ENCODE peak calls at places on chromosomes 3 and 15, in seven cellular contexts. X, R, T, E, G, B and S are unnamed samples.

GRCh38 chr15:60328852-60329443 is 68.8 kb downstream of the ANXA2 start:
- DNase-seq in X (peak; percentile 43), R (peak; percentile 37), T (no peak), E (no peak), G (no peak), B (peak; percentile 53), S (no peak)

GRCh38 chr3:170493712-170494182 is 75.1 kb downstream of the CLDN11 start:
- DNase-seq in X (no peak), R (peak; percentile 82), T (no peak), E (no peak), G (peak; percentile 85), B (peak; percentile 65), S (peak; percentile 11)

GRCh38 chr3:37386627-37387230 is 212.3 kb upstream of the LRRFIP2 start:
- DNase-seq in X (no peak), R (peak; percentile 14), T (no peak), E (no peak), G (no peak), B (peak; percentile 61), S (peak; percentile 8)

GRCh38 chr3:160225181-160226025 is at the start of gene C3orf80:
- DNase-seq in X (peak; percentile 91), R (peak; percentile 26), T (peak; percentile 52), E (peak; percentile 77), G (peak; percentile 91), B (peak; percentile 21), S (no peak)

GRCh38 chr15:85044251-85044853 is 62.7 kb downstream of the PDE8A start:
- DNase-seq in X (peak; percentile 82), R (peak; percentile 80), T (no peak), E (peak; percentile 61), G (peak; percentile 10), B (peak; percentile 85), S (peak; percentile 37)

GRCh38 chr15:82699726-82700125 is 9.9 kb downstream of the AP3B2 start:
- DNase-seq in X (peak; percentile 84), R (no peak), T (no peak), E (no peak), G (peak; percentile 60), B (no peak), S (no peak)

GRCh38 chr3:195254454-195255175 is 16.3 kb downstream of the XXYLT1 start:
- DNase-seq in X (no peak), R (no peak), T (no peak), E (no peak), G (no peak), B (no peak), S (no peak)

GRCh38 chr3:20573175-20573574 is 387.2 kb upstream of the SGO1 start:
- DNase-seq in X (no peak), R (peak; percentile 83), T (no peak), E (no peak), G (no peak), B (no peak), S (no peak)

GRCh38 chr15:98657721-98658120 is 9.4 kb downstream of the IGF1R start:
- DNase-seq in X (no peak), R (peak; percentile 61), T (no peak), E (no peak), G (peak; percentile 83), B (no peak), S (no peak)

GRCh38 chr3:24963762-24964625 is 464.1 kb upstream of the RARB start:
- DNase-seq in X (peak; percentile 74), R (peak; percentile 17), T (no peak), E (no peak), G (no peak), B (peak; percentile 59), S (no peak)

GRCh38 chr3:129399895-129400357 is 28.5 kb downstream of the EFCAB12 start:
- DNase-seq in X (no peak), R (no peak), T (no peak), E (no peak), G (no peak), B (no peak), S (no peak)

GRCh38 chr3:23873941-23874340 is 42.8 kb downstream of the NKIRAS1 start:
- DNase-seq in X (no peak), R (peak; percentile 50), T (no peak), E (no peak), G (no peak), B (peak; percentile 66), S (no peak)

GRCh38 chr3:113287818-113288648 is 76.7 kb downstream of the BOC start:
- DNase-seq in X (peak; percentile 81), R (peak; percentile 72), T (no peak), E (no peak), G (no peak), B (peak; percentile 78), S (peak; percentile 53)

GRCh38 chr15:69794643-69795461 is 302.9 kb downstream of the TLE3 start:
- DNase-seq in X (peak; percentile 69), R (peak; percentile 47), T (no peak), E (no peak), G (peak; percentile 92), B (peak; percentile 13), S (no peak)

GRCh38 chr15:89301304-89302089 is 33.1 kb downstream of the POLG start:
- DNase-seq in X (no peak), R (no peak), T (no peak), E (no peak), G (no peak), B (no peak), S (no peak)

GRCh38 chr3:134085034-134085775 is 55.5 kb upstream of the SLCO2A1 start:
- DNase-seq in X (no peak), R (peak; percentile 43), T (no peak), E (no peak), G (no peak), B (peak; percentile 10), S (no peak)

GRCh38 chr15:98667521-98668179 is 19.3 kb downstream of the IGF1R start:
- DNase-seq in X (peak; percentile 59), R (no peak), T (peak; percentile 82), E (no peak), G (no peak), B (no peak), S (no peak)

GRCh38 chr3:52522651-52523251 is 10.9 kb downstream of the NT5DC2 start:
- DNase-seq in X (no peak), R (no peak), T (peak; percentile 51), E (no peak), G (peak; percentile 83), B (no peak), S (no peak)

GRCh38 chr3:124787490-124788195 is 57.4 kb downstream of the UMPS start:
- DNase-seq in X (no peak), R (peak; percentile 61), T (no peak), E (no peak), G (peak; percentile 14), B (peak; percentile 39), S (no peak)

GRCh38 chr3:146640955-146641867 is 36.1 kb upstream of the PLSCR5 start:
- DNase-seq in X (peak; percentile 76), R (peak; percentile 37), T (no peak), E (no peak), G (no peak), B (peak; percentile 66), S (peak; percentile 8)

GRCh38 chr15:77607111-77607893 is 25.4 kb downstream of the LINGO1 start:
- DNase-seq in X (no peak), R (peak; percentile 39), T (no peak), E (no peak), G (peak; percentile 99), B (no peak), S (no peak)

GRCh38 chr3:65170357-65171090 is 482.7 kb upstream of the ADAMTS9 start:
- DNase-seq in X (peak; percentile 62), R (peak; percentile 85), T (no peak), E (peak; percentile 52), G (no peak), B (peak; percentile 96), S (peak; percentile 26)

GRCh38 chr15:89628791-89629715 is 26.2 kb downstream of the KIF7 start:
- DNase-seq in X (peak; percentile 23), R (no peak), T (no peak), E (no peak), G (peak; percentile 38), B (no peak), S (no peak)

GRCh38 chr15:82881747-82882146 is 70.8 kb downstream of the HOMER2 start:
- DNase-seq in X (no peak), R (no peak), T (no peak), E (no peak), G (no peak), B (no peak), S (no peak)

GRCh38 chr3:167030059-167030458 is 350.0 kb downstream of the ZBBX start:
- DNase-seq in X (no peak), R (no peak), T (no peak), E (no peak), G (no peak), B (no peak), S (no peak)

GRCh38 chr15:81071130-81071529 is 62.9 kb upstream of the CFAP161 start:
- DNase-seq in X (no peak), R (peak; percentile 46), T (no peak), E (no peak), G (no peak), B (peak; percentile 68), S (no peak)
- H3K27me3 ChIP-seq in X (no peaks in the 10 kb centered on the region), R (peaks cover 10% of the 10 kb centered on the region), T (no peaks in the 10 kb centered on the region), E (no peaks in the 10 kb centered on the region), G (no peaks in the 10 kb centered on the region), B (no peaks in the 10 kb centered on the region), S (peaks cover 7% of the 10 kb centered on the region)

GRCh38 chr15:100918690-100919480 is at the start of gene LRRK1:
- DNase-seq in X (peak; percentile 59), R (peak; percentile 40), T (peak; percentile 73), E (no peak), G (peak; percentile 90), B (peak; percentile 38), S (no peak)
- TF ChIP-seq CTCF in X (no peak), R (no peak), T (no peak), E (no peak), G (no peak), B (no peak), S (no peak)

GRCh38 chr3:46353639-46354410 is at the start of gene CCR2:
- DNase-seq in X (no peak), R (no peak), T (no peak), E (no peak), G (peak; percentile 26), B (no peak), S (no peak)

GRCh38 chr3:46351646-46352045 is 2.3 kb upstream of the CCR2 start:
- DNase-seq in X (no peak), R (no peak), T (no peak), E (no peak), G (no peak), B (no peak), S (no peak)

GRCh38 chr3:46354984-46355383 is 1.1 kb downstream of the CCR2 start:
- DNase-seq in X (no peak), R (no peak), T (no peak), E (no peak), G (no peak), B (no peak), S (no peak)

GRCh38 chr3:46354478-46354877 is 567 bp downstream of the CCR2 start:
- DNase-seq in X (no peak), R (no peak), T (no peak), E (no peak), G (no peak), B (no peak), S (no peak)

DNA sequence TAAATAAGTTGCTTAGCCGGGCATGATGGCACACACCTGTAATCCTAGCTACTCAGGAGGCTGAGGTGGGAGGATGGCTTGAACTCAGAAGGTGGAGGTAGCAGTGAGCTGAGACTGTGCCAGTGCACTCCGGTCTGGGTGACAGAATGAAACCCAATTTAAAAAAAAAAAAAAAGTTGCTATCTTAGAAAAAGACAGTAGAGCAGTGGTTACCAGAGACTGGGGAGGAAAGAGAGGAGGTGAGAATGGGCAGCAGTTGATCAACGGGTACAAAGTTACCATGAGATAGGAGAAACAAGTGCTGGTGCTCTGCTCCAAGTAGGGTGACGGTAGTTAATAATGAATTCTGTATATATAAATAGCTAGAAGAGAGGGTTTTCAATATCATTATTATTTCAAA is 821 bp upstream of the CCR2 start:
- DNase-seq in X (no peak), R (no peak), T (no peak), E (no peak), G (no peak), B (no peak), S (no peak)
- H3K27me3 ChIP-seq in X (no peaks in the 10 kb centered on the region), R (peaks cover 43% of the 10 kb centered on the region), T (peaks cover 38% of the 10 kb centered on the region), E (no peaks in the 10 kb centered on the region), G (peaks cover 46% of the 10 kb centered on the region), B (peaks cover 10% of the 10 kb centered on the region), S (peaks cover 20% of the 10 kb centered on the region)

GRCh38 chr3:127700406-127700805 is 27.7 kb downstream of the ABTB1 start:
- DNase-seq in X (no peak), R (no peak), T (no peak), E (no peak), G (no peak), B (no peak), S (no peak)
- TF ChIP-seq CTCF in X (peak; percentile 32), R (no peak), T (no peak), E (no peak), G (peak; percentile 6), B (no peak), S (peak; percentile 17)